ENCODE peak calls at places on chromosomes 12 and 14, in five cellular contexts. X, U, J, O and G are unnamed samples.

GRCh38 chr14:70047598-70048312 is 141.0 kb downstream of the SLC8A3 start:
- DNase-seq in J (no peak), U (no peak), X (no peak), O (no peak), G (no peak)

GRCh38 chr12:111826982-111827381 is 15.0 kb upstream of the MAPKAPK5 start:
- DNase-seq in J (no peak), O (no peak), U (no peak), X (no peak), G (no peak)

GRCh38 chr12:3272958-3273357 is 195.8 kb downstream of the TSPAN9 start:
- DNase-seq in U (no peak), O (no peak), X (no peak), J (no peak), G (no peak)

GRCh38 chr14:104132981-104133380 is 5.4 kb upstream of the KIF26A start:
- DNase-seq in U (no peak), X (no peak), O (no peak), J (no peak), G (no peak)

GRCh38 chr14:59123975-59124374 is 64.5 kb upstream of the DAAM1 start:
- DNase-seq in J (peak; percentile 70), U (peak; percentile 37), X (no peak), O (no peak), G (no peak)

GRCh38 chr12:27583057-27583797 is 59.2 kb downstream of the PPFIBP1 start:
- DNase-seq in J (no peak), O (no peak), U (no peak), X (no peak), G (no peak)

GRCh38 chr12:71469235-71469873 is 29.8 kb downstream of the LGR5 start:
- DNase-seq in X (no peak), U (peak; percentile 9), O (no peak), J (peak; percentile 41), G (no peak)

GRCh38 chr12:60930146-60930545 is 1330.1 kb upstream of the USP15 start:
- DNase-seq in J (no peak), X (no peak), O (no peak), U (no peak), G (no peak)

GRCh38 chr12:76236640-76237039 is 111.6 kb downstream of the BBS10 start:
- DNase-seq in U (no peak), X (no peak), J (no peak), O (no peak), G (no peak)

GRCh38 chr12:125453751-125454150 is 388.5 kb downstream of the AACS start:
- DNase-seq in J (no peak), X (no peak), O (no peak), U (no peak), G (no peak)

GRCh38 chr12:70353780-70354640 is 12.1 kb upstream of the KCNMB4 start:
- DNase-seq in X (no peak), O (no peak), J (no peak), U (no peak), G (no peak)

GRCh38 chr12:130334937-130335336 is 2.8 kb upstream of the PIWIL1 start:
- DNase-seq in O (no peak), U (no peak), J (no peak), X (no peak), G (no peak)

GRCh38 chr12:124759841-124760508 is 103.7 kb downstream of the SCARB1 start:
- DNase-seq in J (no peak), U (no peak), O (no peak), X (no peak), G (no peak)

GRCh38 chr12:124335426-124336183 is 40.7 kb downstream of the RFLNA start:
- DNase-seq in O (no peak), J (no peak), X (no peak), U (no peak), G (no peak)

GRCh38 chr12:101299931-101300330 is 20.0 kb downstream of the UTP20 start:
- DNase-seq in O (no peak), U (peak; percentile 93), X (no peak), J (no peak), G (no peak)

GRCh38 chr12:6915023-6915788 is 826 bp downstream of the ENO2 start:
- DNase-seq in O (no peak), U (peak; percentile 54), X (no peak), J (no peak), G (no peak)

GRCh38 chr12:99911076-99911475 is 73.7 kb downstream of the ANKS1B start:
- DNase-seq in J (peak; percentile 97), X (no peak), U (no peak), O (no peak), G (no peak)